ENCODE peak calls at places on chromosomes 1 and 21, in five cellular contexts. One of them, this sample, is unnamed.

GRCh38 chr1:239025997-239026694 is 360.2 kb upstream of the CHRM3 start:
- DNase-seq in T-helper 1 cell: no peak
- DNase-seq in GM12864: no peak
- DNase-seq in NCI-H2029 treated with DMSO at 0.1 percent for 48 hours: no peak
- DNase-seq in NCI-H2081: no peak
- DNase-seq in this sample: no peak

GRCh38 chr1:181010789-181011188 is 11.9 kb downstream of the STX6 start:
- DNase-seq in NCI-H2081: no peak
- DNase-seq in NCI-H2029 treated with DMSO at 0.1 percent for 48 hours: no peak
- DNase-seq in GM12864: no peak
- DNase-seq in T-helper 1 cell: no peak
- DNase-seq in this sample: no peak

GRCh38 chr1:246308533-246309075 is 198.5 kb downstream of the SMYD3 start:
- DNase-seq in GM12864: no peak
- DNase-seq in NCI-H2029 treated with DMSO at 0.1 percent for 48 hours: no peak
- DNase-seq in T-helper 1 cell: no peak
- DNase-seq in NCI-H2081: no peak
- DNase-seq in this sample: no peak

GRCh38 chr21:44434568-44434925 is 20.8 kb upstream of the LRRC3 start:
- DNase-seq in GM12864: no peak
- DNase-seq in NCI-H2029 treated with DMSO at 0.1 percent for 48 hours: no peak
- DNase-seq in NCI-H2081: no peak
- DNase-seq in T-helper 1 cell: no peak
- DNase-seq in this sample: no peak

GRCh38 chr1:184163674-184164470 is 112.3 kb downstream of the TSEN15 start:
- DNase-seq in NCI-H2081: no peak
- DNase-seq in GM12864: no peak
- DNase-seq in T-helper 1 cell: no peak
- DNase-seq in NCI-H2029 treated with DMSO at 0.1 percent for 48 hours: no peak
- DNase-seq in this sample: no peak

GRCh38 chr1:10152709-10153284 is 57.6 kb upstream of the KIF1B start:
- DNase-seq in T-helper 1 cell: no peak
- DNase-seq in GM12864: no peak
- DNase-seq in NCI-H2081: peak; percentile 48
- DNase-seq in NCI-H2029 treated with DMSO at 0.1 percent for 48 hours: peak; percentile 5
- DNase-seq in this sample: no peak

GRCh38 chr1:23930861-23931471 is 17.8 kb upstream of the CNR2 start:
- DNase-seq in NCI-H2029 treated with DMSO at 0.1 percent for 48 hours: no peak
- DNase-seq in GM12864: no peak
- DNase-seq in T-helper 1 cell: no peak
- DNase-seq in NCI-H2081: no peak
- DNase-seq in this sample: no peak

GRCh38 chr21:46454634-46455390 is 3.9 kb upstream of the DIP2A start:
- DNase-seq in T-helper 1 cell: no peak
- DNase-seq in NCI-H2081: no peak
- DNase-seq in NCI-H2029 treated with DMSO at 0.1 percent for 48 hours: no peak
- DNase-seq in GM12864: no peak
- DNase-seq in this sample: no peak

GRCh38 chr21:45982256-45982757 is 737 bp downstream of the COL6A1 start:
- DNase-seq in T-helper 1 cell: no peak
- DNase-seq in GM12864: no peak
- DNase-seq in NCI-H2081: no peak
- DNase-seq in NCI-H2029 treated with DMSO at 0.1 percent for 48 hours: no peak
- DNase-seq in this sample: no peak

GRCh38 chr1:112230232-112230631 is 165.8 kb upstream of the CTTNBP2NL start:
- DNase-seq in T-helper 1 cell: no peak
- DNase-seq in NCI-H2081: no peak
- DNase-seq in NCI-H2029 treated with DMSO at 0.1 percent for 48 hours: no peak
- DNase-seq in GM12864: no peak
- DNase-seq in this sample: no peak

GRCh38 chr1:201100169-201100930 is 11.9 kb downstream of the CACNA1S start:
- DNase-seq in T-helper 1 cell: no peak
- DNase-seq in NCI-H2081: no peak
- DNase-seq in NCI-H2029 treated with DMSO at 0.1 percent for 48 hours: no peak
- DNase-seq in GM12864: no peak
- DNase-seq in this sample: no peak

GRCh38 chr1:244963231-244963826 is 99.0 kb upstream of the HNRNPU start:
- DNase-seq in NCI-H2029 treated with DMSO at 0.1 percent for 48 hours: no peak
- DNase-seq in T-helper 1 cell: no peak
- DNase-seq in GM12864: no peak
- DNase-seq in NCI-H2081: no peak
- DNase-seq in this sample: no peak

GRCh38 chr1:179714159-179714558 is 28.9 kb upstream of the FAM163A start:
- DNase-seq in T-helper 1 cell: no peak
- DNase-seq in GM12864: no peak
- DNase-seq in NCI-H2081: no peak
- DNase-seq in NCI-H2029 treated with DMSO at 0.1 percent for 48 hours: no peak
- DNase-seq in this sample: no peak

GRCh38 chr1:48003741-48004503 is 6.7 kb upstream of the TRABD2B start:
- DNase-seq in T-helper 1 cell: no peak
- DNase-seq in GM12864: no peak
- DNase-seq in NCI-H2029 treated with DMSO at 0.1 percent for 48 hours: peak; percentile 98
- DNase-seq in NCI-H2081: peak; percentile 35
- DNase-seq in this sample: no peak

GRCh38 chr1:174682419-174683008 is 234.8 kb downstream of the GPR52 start:
- DNase-seq in GM12864: no peak
- DNase-seq in NCI-H2029 treated with DMSO at 0.1 percent for 48 hours: no peak
- DNase-seq in T-helper 1 cell: no peak
- DNase-seq in NCI-H2081: no peak
- DNase-seq in this sample: no peak

GRCh38 chr21:32921632-32922230 is 104.0 kb upstream of the OLIG2 start:
- DNase-seq in GM12864: no peak
- DNase-seq in NCI-H2029 treated with DMSO at 0.1 percent for 48 hours: peak; percentile 1
- DNase-seq in NCI-H2081: no peak
- DNase-seq in T-helper 1 cell: peak; percentile 12
- DNase-seq in this sample: peak; percentile 3

GRCh38 chr21:25558123-25558522 is 49.2 kb downstream of the MRPL39 start:
- DNase-seq in NCI-H2029 treated with DMSO at 0.1 percent for 48 hours: no peak
- DNase-seq in GM12864: no peak
- DNase-seq in NCI-H2081: no peak
- DNase-seq in T-helper 1 cell: no peak
- DNase-seq in this sample: no peak

GRCh38 chr21:46374761-46375389 is 50.9 kb downstream of the PCNT start:
- DNase-seq in NCI-H2029 treated with DMSO at 0.1 percent for 48 hours: no peak
- DNase-seq in NCI-H2081: no peak
- DNase-seq in T-helper 1 cell: no peak
- DNase-seq in GM12864: no peak
- DNase-seq in this sample: no peak

GRCh38 chr21:16420086-16420724 is 690.4 kb downstream of the USP25 start:
- DNase-seq in NCI-H2081: peak; percentile 59
- DNase-seq in T-helper 1 cell: no peak
- DNase-seq in NCI-H2029 treated with DMSO at 0.1 percent for 48 hours: peak; percentile 77
- DNase-seq in GM12864: no peak
- DNase-seq in this sample: no peak

GRCh38 chr1:8004113-8004802 is 21.9 kb downstream of the ERRFI1 start:
- DNase-seq in NCI-H2029 treated with DMSO at 0.1 percent for 48 hours: no peak
- DNase-seq in GM12864: no peak
- DNase-seq in NCI-H2081: peak; percentile 27
- DNase-seq in T-helper 1 cell: no peak
- DNase-seq in this sample: no peak

GRCh38 chr1:40232444-40232843 is 15.3 kb upstream of the TMCO2 start:
- DNase-seq in NCI-H2029 treated with DMSO at 0.1 percent for 48 hours: no peak
- DNase-seq in GM12864: peak; percentile 98
- DNase-seq in T-helper 1 cell: peak; percentile 14
- DNase-seq in NCI-H2081: no peak
- DNase-seq in this sample: no peak

GRCh38 chr1:247487057-247487456 is 29.2 kb upstream of the OR2B11 start:
- DNase-seq in NCI-H2081: peak; percentile 53
- DNase-seq in GM12864: no peak
- DNase-seq in T-helper 1 cell: peak; percentile 11
- DNase-seq in NCI-H2029 treated with DMSO at 0.1 percent for 48 hours: no peak
- DNase-seq in this sample: peak; percentile 6